ENCODE peak calls at places on chromosomes 3 and 15, in seven cellular contexts. O is epithelial cell of esophagus, Y is SJSA1, G is cardiac muscle cell, V is AG04450, T is mammary epithelial cell, K is pancreas. Q is an unnamed sample.

GRCh38 chr15:97759363-97759762 is 201.1 kb upstream of the ARRDC4 start:
- DNase-seq in G (peak), V (no peak), Y (peak), T (peak), O (peak), K (no peak), Q (peak)

GRCh38 chr3:112774293-112774926 is 72.3 kb downstream of the CD200R1L start:
- DNase-seq in K (no peak), V (peak), O (peak), T (peak), Y (no peak), G (peak), Q (peak)

GRCh38 chr3:187994221-187995085 is 159.5 kb upstream of the LPP start:
- DNase-seq in G (no peak), O (peak), Y (no peak), K (no peak), T (peak), V (peak), Q (peak)

GRCh38 chr3:141913150-141913811 is 36.8 kb downstream of the ATP1B3 start:
- DNase-seq in K (no peak), V (no peak), T (peak), G (peak), Y (peak), O (peak), Q (peak)

GRCh38 chr15:65344214-65344908 is 33.4 kb downstream of the IGDCC3 start:
- DNase-seq in O (peak), G (no peak), Y (no peak), T (no peak), K (no peak), V (no peak), Q (no peak)

GRCh38 chr15:55230051-55230670 is 33.4 kb upstream of the RSL24D1 start:
- DNase-seq in T (no peak), G (peak), Y (no peak), O (no peak), V (no peak), K (no peak), Q (peak)

GRCh38 chr3:173225351-173225750 is 84.3 kb upstream of the SPATA16 start:
- DNase-seq in K (no peak), V (no peak), T (no peak), G (no peak), Y (no peak), O (no peak), Q (no peak)

GRCh38 chr15:60798821-60799220 is 319.9 kb upstream of the ICE2 start:
- DNase-seq in Y (no peak), K (no peak), V (peak), G (peak), T (peak), O (peak), Q (peak)

GRCh38 chr15:99015677-99016568 is 8.3 kb upstream of the PGPEP1L start:
- DNase-seq in T (no peak), V (no peak), G (no peak), K (no peak), O (no peak), Y (no peak), Q (no peak)

GRCh38 chr3:77038928-77039605 is 832 bp upstream of the ROBO2 start:
- DNase-seq in K (no peak), Y (no peak), V (no peak), G (peak), O (peak), T (peak), Q (peak)

GRCh38 chr15:38088971-38089370 is 154.5 kb downstream of the TMCO5A start:
- DNase-seq in K (no peak), O (no peak), G (no peak), V (no peak), Y (no peak), T (no peak), Q (no peak)

GRCh38 chr3:46416134-46417119 is 9.4 kb downstream of the CCRL2 start:
- DNase-seq in G (no peak), V (no peak), O (no peak), T (no peak), K (no peak), Y (no peak), Q (peak)

GRCh38 chr3:60192297-60193114 is 1058.7 kb downstream of the FHIT start:
- DNase-seq in V (no peak), K (no peak), O (no peak), T (no peak), Y (no peak), G (no peak), Q (no peak)

GRCh38 chr3:187958432-187959003 is 195.4 kb upstream of the LPP start:
- DNase-seq in V (no peak), K (no peak), Y (no peak), T (no peak), G (no peak), O (no peak), Q (no peak)

GRCh38 chr3:14863324-14864100 is 44.8 kb downstream of the FGD5 start:
- DNase-seq in K (no peak), V (no peak), O (no peak), G (no peak), T (no peak), Y (no peak), Q (no peak)

GRCh38 chr15:78396976-78397375 is 41.0 kb upstream of the IREB2 start:
- DNase-seq in T (no peak), G (peak), O (no peak), K (peak), V (no peak), Y (no peak), Q (peak)

GRCh38 chr3:177294221-177294620 is 96.9 kb upstream of the TBL1XR1 start:
- DNase-seq in G (peak), Y (no peak), T (peak), O (peak), V (no peak), K (no peak), Q (peak)

GRCh38 chr3:25442486-25442885 is 14.4 kb downstream of the RARB start:
- DNase-seq in G (no peak), Y (peak), K (no peak), V (no peak), T (no peak), O (no peak), Q (no peak)

GRCh38 chr3:184354121-184354728 is 7.2 kb downstream of the CLCN2 start:
- DNase-seq in K (no peak), Y (peak), T (no peak), O (peak), G (peak), V (no peak), Q (no peak)

GRCh38 chr15:75531041-75531450 is 48.1 kb downstream of the PTPN9 start:
- DNase-seq in Y (no peak), O (peak), T (peak), G (peak), K (no peak), V (no peak), Q (peak)

GRCh38 chr3:128343287-128344045 is 123.2 kb downstream of the DNAJB8 start:
- DNase-seq in Y (peak), G (peak), V (peak), O (peak), K (peak), T (peak), Q (peak)

GRCh38 chr3:130517541-130517940 is 564 bp downstream of the COL6A6 start:
- DNase-seq in O (peak), G (peak), T (peak), V (no peak), K (no peak), Y (no peak), Q (no peak)

GRCh38 chr15:48537277-48538113 is 108.0 kb downstream of the FBN1 start:
- DNase-seq in G (peak), V (no peak), O (no peak), Y (no peak), K (no peak), T (no peak), Q (peak)

GRCh38 chr15:48536681-48537091 is 108.8 kb downstream of the FBN1 start:
- DNase-seq in O (no peak), V (no peak), K (no peak), Y (no peak), T (no peak), G (peak), Q (peak)

GRCh38 chr15:48538941-48539340 is 106.6 kb downstream of the FBN1 start:
- DNase-seq in Y (no peak), T (no peak), G (peak), O (no peak), V (no peak), K (no peak), Q (no peak)

GRCh38 chr15:48544816-48545215 is 100.7 kb downstream of the FBN1 start:
- DNase-seq in G (no peak), T (no peak), K (no peak), V (no peak), Y (no peak), O (no peak), Q (peak)

GRCh38 chr15:48541659-48542334 is 103.7 kb downstream of the FBN1 start:
- DNase-seq in Y (peak), V (no peak), O (peak), K (no peak), G (peak), T (peak), Q (peak)
- H3K4me3 ChIP-seq in Y (peak), V (peak), O (no peak), K (no peak), G (no peak), T (no peak), Q (no peak)

GRCh38 chr3:137764563-137765309 is 621 bp downstream of the SOX14 start:
- DNase-seq in O (no peak), K (no peak), T (no peak), V (no peak), Y (no peak), G (no peak), Q (no peak)

GRCh38 chr3:137763594-137763938 is 549 bp upstream of the SOX14 start:
- DNase-seq in G (no peak), V (no peak), K (no peak), Y (no peak), O (no peak), T (no peak), Q (no peak)

GRCh38 chr3:137762674-137763593 is 1.2 kb upstream of the SOX14 start:
- DNase-seq in O (no peak), T (no peak), V (no peak), G (no peak), Y (no peak), K (no peak), Q (no peak)

GRCh38 chr3:137765310-137766033 is 1.4 kb downstream of the SOX14 start:
- DNase-seq in Y (no peak), V (no peak), T (no peak), G (no peak), K (no peak), O (no peak), Q (no peak)

DNA sequence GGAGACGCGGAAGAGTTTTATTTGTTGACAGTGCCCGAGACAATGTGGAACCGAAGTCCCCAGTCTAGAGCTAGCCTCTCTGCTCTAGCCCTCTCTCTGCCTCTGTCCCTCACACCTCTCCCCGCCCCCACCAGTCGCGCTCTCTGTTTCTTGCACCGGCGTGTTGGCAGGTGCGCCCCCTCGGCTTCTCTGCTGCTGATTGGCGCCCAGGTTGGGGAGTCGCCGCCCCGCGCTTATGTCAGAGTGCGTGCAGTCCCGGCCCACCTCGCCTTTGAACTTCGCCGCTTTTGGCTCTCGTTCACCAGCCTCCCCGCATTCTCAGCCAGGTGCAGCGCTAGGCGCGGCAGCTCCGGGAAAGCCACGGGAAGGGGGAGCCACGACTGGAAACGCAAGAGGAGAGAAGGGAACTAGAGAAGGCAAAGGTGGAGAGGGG is at the start of gene SOX14:
- DNase-seq in T (no peak), G (no peak), V (no peak), Y (no peak), O (peak), K (peak), Q (no peak)
- H3K4me3 ChIP-seq in T (no peak), G (peak), V (no peak), Y (no peak), O (peak), K (peak), Q (no peak)

GRCh38 chr15:92733090-92733933 is 77.7 kb upstream of the FAM174B start:
- DNase-seq in K (no peak), G (no peak), T (no peak), V (no peak), O (no peak), Y (no peak), Q (no peak)
- H3K4me3 ChIP-seq in K (peak), G (no peak), T (peak), V (peak), O (peak), Y (no peak), Q (peak)

DNA sequence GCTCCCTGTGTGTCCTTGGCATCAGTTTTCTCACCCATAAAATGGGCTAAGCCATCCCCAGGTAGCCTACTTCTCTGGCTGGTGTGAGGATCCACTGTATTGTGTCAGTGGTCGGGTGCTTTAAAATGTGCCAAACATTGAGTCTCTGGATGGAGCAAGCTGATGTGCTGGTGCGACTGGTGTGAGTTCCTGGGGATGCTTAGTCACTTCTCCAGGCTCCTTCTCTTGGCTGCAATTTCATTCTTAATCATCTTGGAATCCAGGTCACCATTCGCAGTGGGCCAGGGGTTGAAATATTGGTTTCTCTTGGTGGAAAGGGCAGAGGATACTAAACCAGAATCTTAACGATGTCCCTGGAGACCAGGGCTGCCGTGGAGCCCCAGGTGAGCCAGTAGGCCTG is 29.3 kb downstream of the SCN5A start:
- DNase-seq in G (no peak), Y (no peak), V (no peak), O (no peak), T (no peak), K (no peak), Q (peak)
- H3K4me3 ChIP-seq in G (no peak), Y (no peak), V (no peak), O (no peak), T (no peak), K (no peak), Q (no peak)

GRCh38 chr3:181488536-181488935 is 223.2 kb upstream of the SOX2 start:
- DNase-seq in K (no peak), O (no peak), V (no peak), T (no peak), G (no peak), Y (no peak), Q (no peak)

GRCh38 chr3:181493423-181493822 is 218.3 kb upstream of the SOX2 start:
- DNase-seq in V (peak), T (peak), Y (peak), O (peak), G (no peak), K (no peak), Q (no peak)
- H3K4me3 ChIP-seq in V (no peak), T (no peak), Y (no peak), O (no peak), G (no peak), K (no peak), Q (no peak)

DNA sequence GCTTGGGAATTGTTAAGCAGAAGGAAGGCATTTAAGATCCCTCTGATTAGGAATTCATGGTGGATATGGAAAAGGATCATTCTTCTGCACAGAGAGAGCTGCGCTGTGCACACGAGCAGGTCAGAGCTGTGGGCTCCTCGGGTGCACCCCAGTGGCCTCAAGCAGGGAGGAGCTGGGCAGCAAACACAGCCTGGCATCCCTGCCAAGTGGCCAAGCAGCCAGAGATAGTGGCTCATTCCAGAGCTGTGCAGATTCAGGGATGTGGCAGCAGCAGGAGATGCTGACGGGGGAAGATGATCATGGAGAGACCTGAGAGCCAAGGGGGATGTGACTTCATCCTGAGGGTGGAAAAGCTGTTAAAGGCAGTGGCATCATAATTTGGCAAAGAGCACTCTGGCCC is 55.9 kb downstream of the LRRK1 start:
- DNase-seq in O (no peak), Y (no peak), K (no peak), G (no peak), V (no peak), T (no peak), Q (no peak)
- H3K4me3 ChIP-seq in O (no peak), Y (no peak), K (no peak), G (no peak), V (no peak), T (no peak), Q (no peak)

GRCh38 chr3:158102219-158102612 is 4.0 kb downstream of the SHOX2 start:
- DNase-seq in Y (no peak), G (no peak), T (no peak), V (no peak), K (no peak), O (no peak), Q (no peak)
- H3K4me3 ChIP-seq in Y (no peak), G (no peak), T (no peak), V (no peak), K (no peak), O (no peak), Q (no peak)

DNA sequence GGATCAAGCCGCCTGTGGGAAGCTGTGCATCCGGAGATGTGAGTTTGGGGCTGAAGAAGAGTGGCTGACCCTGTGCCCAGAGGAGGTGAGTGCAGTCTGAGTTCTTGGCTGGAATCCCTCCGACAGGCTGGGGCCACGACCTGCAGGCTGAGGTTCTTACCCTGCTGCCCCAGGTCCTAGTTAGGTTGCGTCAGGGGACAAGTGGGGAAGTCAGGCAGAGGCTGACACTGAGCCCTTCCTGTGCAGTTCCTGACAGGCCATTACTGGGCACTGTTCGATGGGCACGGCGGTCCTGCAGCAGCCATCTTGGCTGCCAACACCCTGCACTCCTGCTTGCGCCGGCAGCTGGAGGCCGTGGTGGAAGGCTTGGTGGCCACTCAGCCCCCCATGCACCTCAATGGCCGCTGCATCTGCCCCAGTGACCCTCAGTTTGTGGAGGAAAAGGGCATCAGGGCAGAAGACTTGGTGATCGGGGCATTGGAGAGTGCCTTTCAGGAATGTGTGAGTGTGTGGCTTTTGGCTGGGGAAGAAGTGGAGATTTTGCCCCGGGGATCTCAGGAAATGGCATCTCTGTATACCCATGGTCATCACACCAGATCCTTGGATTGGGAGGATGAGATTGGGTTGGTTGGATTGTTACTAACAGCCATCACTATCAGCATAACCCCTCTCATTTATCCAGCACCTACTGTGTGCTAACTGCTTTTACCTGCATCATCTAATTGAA is 1.3 kb downstream of the PPM1M start:
- DNase-seq in Y (no peak), V (no peak), O (no peak), K (peak), T (no peak), G (no peak), Q (no peak)
- H3K4me3 ChIP-seq in Y (no peak), V (peak), O (no peak), K (no peak), T (no peak), G (no peak), Q (no peak)